ENCODE peak calls at places on chromosomes 13 and 19, in four cellular contexts. Y is heart right ventricle, O is hepatocyte, F is adipocyte. B is an unnamed sample. For H3K36me3 and H3K27me3, the result is how much of the 10 kb centered on the place peaks cover.

GRCh38 chr13:41085961-41086360 is 24.7 kb downstream of the WBP4 start:
- DNase-seq in Y (no peak), F (no peak), O (no peak), B (no peak)

GRCh38 chr19:15379996-15380647 is 535 bp upstream of the AKAP8 start:
- DNase-seq in F (peak), O (peak), Y (no peak), B (peak)

GRCh38 chr13:20428666-20429644 is 96.7 kb downstream of the CRYL1 start:
- DNase-seq in O (no peak), Y (no peak), F (no peak), B (peak)

GRCh38 chr13:39254606-39255005 is 216.3 kb downstream of the NHLRC3 start:
- DNase-seq in O (no peak), Y (no peak), F (no peak), B (no peak)

GRCh38 chr19:46367434-46367833 is 20.5 kb downstream of the PPP5C start:
- DNase-seq in O (no peak), F (no peak), Y (no peak), B (no peak)

GRCh38 chr13:32983058-32983457 is 33.2 kb upstream of the KL start:
- DNase-seq in O (no peak), Y (no peak), F (no peak), B (no peak)

GRCh38 chr13:85970727-85971126 is 171.5 kb upstream of the SLITRK6 start:
- DNase-seq in F (peak), Y (no peak), O (no peak), B (no peak)

GRCh38 chr13:112580912-112581311 is 7.0 kb downstream of the TUBGCP3 start:
- DNase-seq in Y (no peak), O (no peak), F (no peak), B (no peak)

GRCh38 chr13:99982021-99982740 is 597 bp downstream of the ZIC2 start:
- DNase-seq in F (no peak), Y (no peak), O (peak), B (no peak)

GRCh38 chr13:53045110-53045509 is 16.5 kb downstream of the OLFM4 start:
- DNase-seq in O (peak), F (no peak), Y (no peak), B (no peak)

GRCh38 chr19:55226273-55226672 is 2.3 kb downstream of the TMEM86B start:
- DNase-seq in F (no peak), O (peak), Y (no peak), B (no peak)

GRCh38 chr13:46778879-46779278 is 18.1 kb downstream of the ESD start:
- DNase-seq in O (no peak), Y (no peak), F (peak), B (no peak)

GRCh38 chr13:113216165-113217056 is 7.0 kb downstream of the CUL4A start:
- DNase-seq in O (peak), Y (no peak), F (peak), B (peak)

GRCh38 chr13:114132419-114133121 is at the start of gene RASA3:
- DNase-seq in Y (peak), F (peak), O (peak), B (peak)

GRCh38 chr13:33524086-33524485 is 238.5 kb upstream of the STARD13 start:
- DNase-seq in F (peak), Y (no peak), O (no peak), B (peak)

GRCh38 chr19:49335071-49335783 is at the start of gene CD37:
- DNase-seq in Y (no peak), O (no peak), F (no peak), B (no peak)

GRCh38 chr13:84032116-84032515 is 149.8 kb upstream of the SLITRK1 start:
- DNase-seq in O (no peak), F (peak), Y (no peak), B (no peak)

GRCh38 chr13:84358601-84359000 is 476.3 kb upstream of the SLITRK1 start:
- DNase-seq in F (peak), Y (no peak), O (no peak), B (no peak)

GRCh38 chr19:30227661-30228112 is 144.5 kb upstream of the ZNF536 start:
- DNase-seq in F (peak), O (peak), Y (peak), B (peak)

GRCh38 chr19:32067686-32068085 is 277.7 kb upstream of the ZNF507 start:
- DNase-seq in Y (no peak), F (no peak), O (no peak), B (no peak)

GRCh38 chr19:10724573-10725071 is 6.7 kb downstream of the DNM2 start:
- DNase-seq in Y (no peak), O (no peak), F (peak), B (no peak)

GRCh38 chr19:18798384-18799352 is 7.6 kb upstream of the COMP start:
- DNase-seq in O (peak), F (no peak), Y (no peak), B (no peak)
- H3K36me3 ChIP-seq in O (under half), F (under half), Y (under half), B (under half)

DNA sequence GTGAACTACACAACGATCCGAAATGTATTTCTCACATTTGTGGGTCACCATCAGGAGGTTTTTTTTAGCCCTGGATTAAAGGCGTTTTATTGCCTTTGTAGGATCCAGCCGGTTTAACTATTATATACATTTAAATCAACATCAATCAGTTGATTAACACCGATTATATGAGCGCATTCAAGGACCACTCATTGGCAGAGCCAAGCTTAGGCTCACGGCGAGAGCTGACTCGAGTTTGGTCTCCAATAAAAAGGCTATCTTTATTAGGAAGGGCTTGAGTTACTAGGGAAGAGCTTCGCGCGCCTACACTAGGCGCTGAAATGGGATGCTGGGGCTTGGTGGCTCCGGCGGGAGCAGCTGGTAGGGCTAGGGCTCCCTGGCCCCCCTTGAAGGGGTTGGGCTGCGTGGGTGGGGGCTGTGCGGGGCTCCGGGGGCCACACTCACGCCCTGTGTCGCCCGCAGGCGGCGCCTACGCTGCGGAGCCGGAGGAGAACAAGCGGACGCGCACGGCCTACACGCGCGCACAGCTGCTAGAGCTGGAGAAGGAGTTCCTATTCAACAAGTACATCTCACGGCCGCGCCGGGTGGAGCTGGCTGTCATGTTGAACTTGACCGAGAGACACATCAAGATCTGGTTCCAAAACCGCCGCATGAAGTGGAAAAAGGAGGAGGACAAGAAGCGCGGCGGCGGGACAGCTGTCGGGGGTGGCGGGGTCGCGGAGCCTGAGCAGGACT is 4.2 kb downstream of the PDX1 start:
- DNase-seq in F (no peak), O (no peak), Y (no peak), B (no peak)
- H3K27me3 ChIP-seq in F (half or more), O (half or more), Y (half or more), B (under half)

GRCh38 chr13:66152596-66152995 is 1077.5 kb downstream of the PCDH9 start:
- DNase-seq in Y (no peak), F (no peak), O (no peak), B (no peak)
- H3K4me3 ChIP-seq in Y (no peak), F (no peak), O (no peak), B (no peak)

GRCh38 chr13:30808600-30808999 is 73.3 kb downstream of the ALOX5AP start:
- DNase-seq in Y (no peak), F (no peak), O (no peak), B (no peak)
- H3K36me3 ChIP-seq in Y (under half), F (under half), O (under half), B (under half)

DNA sequence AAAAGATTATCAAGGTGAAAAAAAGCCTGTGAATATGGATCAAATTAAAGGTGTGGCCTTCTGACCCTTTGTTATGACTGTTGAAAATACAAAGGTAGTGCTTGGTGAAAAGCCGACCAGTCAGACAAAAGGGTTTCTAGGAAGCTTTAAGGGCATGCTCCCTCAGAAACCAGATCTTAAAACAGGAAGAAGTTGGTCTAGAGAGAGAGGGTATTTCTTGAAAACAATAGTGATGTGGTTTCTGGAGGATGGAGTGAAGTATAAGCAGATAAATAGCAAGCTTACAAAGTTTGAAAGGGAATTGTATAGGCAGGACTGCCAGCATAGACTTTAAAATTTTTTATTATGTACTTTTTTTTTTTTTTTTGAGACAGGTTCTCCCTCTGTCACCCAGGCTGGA is 5.0 kb upstream of the EID2 start:
- DNase-seq in Y (no peak), O (no peak), F (no peak), B (no peak)
- H3K27me3 ChIP-seq in Y (under half), O (under half), F (under half), B (under half)

GRCh38 chr19:39083983-39084731 is at the start of gene ACP7:
- DNase-seq in F (peak), Y (no peak), O (peak), B (no peak)
- H3K4me3 ChIP-seq in F (peak), Y (peak), O (peak), B (no peak)

GRCh38 chr13:65660696-65661095 is 1569.4 kb downstream of the PCDH9 start:
- DNase-seq in O (no peak), F (peak), Y (no peak), B (no peak)
- H3K36me3 ChIP-seq in O (under half), F (under half), Y (under half), B (under half)

DNA sequence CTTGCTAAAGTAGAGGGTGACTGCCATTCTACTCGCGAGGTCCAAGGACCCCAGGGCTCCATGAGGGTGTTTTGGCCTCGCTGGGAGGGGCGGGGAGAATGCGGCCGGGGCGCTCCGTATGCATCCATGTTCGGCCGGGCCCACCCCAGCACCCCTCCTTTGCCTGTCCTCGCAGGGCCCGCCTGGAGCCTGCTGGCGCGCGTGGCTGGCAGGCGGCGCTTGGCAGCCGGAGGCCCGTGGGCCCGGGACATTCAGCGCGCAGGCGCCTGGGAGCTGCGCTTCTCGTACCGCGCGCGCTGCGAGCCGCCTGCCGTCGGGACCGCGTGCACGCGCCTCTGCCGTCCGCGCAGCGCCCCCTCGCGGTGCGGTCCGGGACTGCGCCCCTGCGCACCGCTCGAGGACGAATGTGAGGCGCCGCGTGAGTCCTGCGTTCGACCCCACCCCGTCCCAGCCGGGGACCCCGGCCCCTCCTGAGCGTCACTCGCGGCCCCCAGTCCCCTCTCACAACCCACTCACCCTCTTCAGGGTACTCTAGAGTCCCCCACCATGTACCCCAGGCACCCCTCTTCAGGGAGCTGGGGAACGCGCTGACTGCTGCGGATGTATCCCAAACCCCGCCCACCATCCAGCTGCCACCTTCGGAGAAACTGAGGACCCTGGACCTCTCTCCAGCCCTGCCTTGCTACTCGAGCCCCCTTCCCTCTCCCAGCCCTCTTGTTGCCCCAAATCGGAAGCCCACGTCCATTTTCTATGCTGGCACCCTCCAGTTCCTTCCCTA is 4.1 kb downstream of the DLL3 start:
- DNase-seq in O (peak), F (peak), Y (peak), B (peak)
- H3K27me3 ChIP-seq in O (half or more), F (half or more), Y (half or more), B (under half)

GRCh38 chr13:48448285-48448962 is 35.5 kb upstream of the LPAR6 start:
- DNase-seq in O (no peak), F (no peak), Y (no peak), B (no peak)
- H3K4me3 ChIP-seq in O (no peak), F (peak), Y (peak), B (no peak)

B was measured in MG63.